ENCODE peak calls at places on chromosome X, in nine cellular contexts. F is effector memory CD8-positive, alpha-beta T cell; Q is fibroblast of the conjunctiva; P is NCI-H1417; D is stimulated activated CD8-positive, alpha-beta memory T cell treated with anti-CD3 and anti-CD28 coated beads, Interleukin-15, amount 100 ng/mL, for 4 hours; L is lung microvascular endothelial cell; Z is mammary epithelial cell; Y is NCI-H1694; H is omental fat pad. A is an unnamed sample.

GRCh38 chrX:153697924-153698865 is 10.5 kb downstream of the SLC6A8 start:
- DNase-seq in H (no peak), D (no peak), Q (no peak), P (no peak), F (no peak), Z (no peak), L (no peak), Y (no peak), A (no peak)

GRCh38 chrX:125205084-125205917 is 114.4 kb upstream of the TEX13C start:
- DNase-seq in D (no peak), F (no peak), H (no peak), Q (no peak), Z (peak; percentile 21), Y (peak; percentile 94), P (peak; percentile 83), L (no peak), A (peak; percentile 42)

GRCh38 chrX:71214604-71215334 is 8.3 kb upstream of the GJB1 start:
- DNase-seq in Y (no peak), F (no peak), H (no peak), Q (no peak), L (no peak), P (no peak), D (no peak), Z (no peak), A (no peak)

GRCh38 chrX:154457491-154458115 is 478 bp upstream of the PLXNA3 start:
- DNase-seq in F (peak; percentile 45), L (no peak), H (no peak), Q (no peak), D (peak; percentile 23), Z (peak; percentile 58), P (peak; percentile 72), Y (no peak), A (peak; percentile 20)

GRCh38 chrX:78997870-78998558 is 52.8 kb downstream of the P2RY10 start:
- DNase-seq in Z (no peak), F (peak; percentile 2), H (no peak), Y (no peak), D (no peak), L (no peak), P (no peak), Q (no peak), A (no peak)

GRCh38 chrX:110692876-110693275 is 102.7 kb downstream of the CHRDL1 start:
- DNase-seq in L (no peak), P (no peak), Y (no peak), F (no peak), Z (no peak), D (no peak), H (no peak), Q (no peak), A (no peak)

GRCh38 chrX:68889244-68889643 is 60.4 kb downstream of the EFNB1 start:
- DNase-seq in L (no peak), Z (no peak), P (no peak), H (no peak), Q (no peak), D (no peak), Y (no peak), F (no peak), A (no peak)

GRCh38 chrX:134374294-134374693 is 85.7 kb upstream of the HPRT1 start:
- DNase-seq in Z (peak; percentile 11), H (no peak), Y (no peak), Q (no peak), F (no peak), P (peak; percentile 36), D (no peak), L (peak; percentile 15), A (no peak)

GRCh38 chrX:110327336-110327735 is 9.5 kb upstream of the AMMECR1 start:
- DNase-seq in D (no peak), P (no peak), Y (no peak), Z (no peak), F (no peak), Q (no peak), L (no peak), H (no peak), A (no peak)

GRCh38 chrX:75158054-75158453 is 2.0 kb upstream of the ABCB7 start:
- DNase-seq in F (no peak), D (no peak), L (no peak), P (no peak), Q (no peak), Z (no peak), Y (no peak), H (no peak), A (no peak)

GRCh38 chrX:153411255-153411987 is at the start of gene ZFP92:
- DNase-seq in F (peak; percentile 29), Y (no peak), P (peak; percentile 24), L (no peak), Q (no peak), H (no peak), Z (no peak), D (peak; percentile 36), A (no peak)

GRCh38 chrX:65673857-65674350 is 6.5 kb downstream of the MSN start:
- DNase-seq in H (no peak), F (no peak), L (no peak), P (no peak), D (no peak), Y (no peak), Q (no peak), Z (no peak), A (no peak)

GRCh38 chrX:19110642-19111041 is 11.6 kb downstream of the ADGRG2 start:
- DNase-seq in Y (no peak), H (no peak), D (no peak), F (no peak), Z (no peak), L (no peak), Q (no peak), P (no peak), A (no peak)

GRCh38 chrX:22063284-22063683 is 31.2 kb downstream of the PHEX start:
- DNase-seq in Q (no peak), D (no peak), F (no peak), P (no peak), Z (peak; percentile 35), H (no peak), L (no peak), Y (no peak), A (no peak)

GRCh38 chrX:68146054-68146453 is 287.2 kb downstream of the OPHN1 start:
- DNase-seq in F (no peak), Z (peak; percentile 34), Y (peak; percentile 26), H (no peak), D (no peak), Q (peak; percentile 27), P (peak; percentile 51), L (peak; percentile 59), A (no peak)

GRCh38 chrX:140439455-140439854 is 65.4 kb downstream of the SOX3 start:
- DNase-seq in F (no peak), P (peak; percentile 59), L (no peak), D (no peak), H (no peak), Z (no peak), Y (no peak), Q (no peak), A (peak; percentile 57)